ENCODE peak calls at places on chromosomes 13 and 19, in six cellular contexts. X, M, V, Z, K and B are unnamed samples.

GRCh38 chr13:67097856-67098255 is 132.3 kb downstream of the PCDH9 start:
- DNase-seq in K (no peak), Z (no peak), X (no peak), M (no peak), V (no peak), B (no peak)

GRCh38 chr13:76723551-76724232 is 162.5 kb downstream of the KCTD12 start:
- DNase-seq in M (no peak), X (peak; percentile 44), K (peak; percentile 7), Z (no peak), V (no peak), B (peak; percentile 62)

GRCh38 chr13:43132228-43132627 is 108.8 kb downstream of the DNAJC15 start:
- DNase-seq in V (peak; percentile 62), Z (no peak), M (no peak), X (no peak), K (no peak), B (peak; percentile 69)

GRCh38 chr19:33407140-33407551 is 33.6 kb downstream of the CEBPG start:
- DNase-seq in Z (no peak), K (no peak), V (no peak), X (no peak), M (no peak), B (no peak)

GRCh38 chr19:49362048-49362925 is at the start of gene TEAD2:
- DNase-seq in K (peak; percentile 34), V (no peak), M (no peak), X (no peak), Z (no peak), B (no peak)

GRCh38 chr13:74920361-74920760 is 561.6 kb downstream of the TBC1D4 start:
- DNase-seq in M (no peak), Z (no peak), K (no peak), X (no peak), V (no peak), B (no peak)

GRCh38 chr13:44703371-44703770 is 127.2 kb upstream of the TSC22D1 start:
- DNase-seq in V (no peak), K (no peak), M (no peak), X (no peak), Z (no peak), B (peak; percentile 49)

GRCh38 chr13:59425211-59425721 is 738.5 kb downstream of the DIAPH3 start:
- DNase-seq in V (peak; percentile 80), Z (no peak), M (no peak), K (no peak), X (peak; percentile 28), B (no peak)

GRCh38 chr13:109126973-109127615 is 497.7 kb downstream of the MYO16 start:
- DNase-seq in Z (no peak), V (no peak), M (no peak), X (no peak), K (peak; percentile 28), B (no peak)

GRCh38 chr13:59356607-59357006 is 807.1 kb downstream of the DIAPH3 start:
- DNase-seq in Z (no peak), X (no peak), V (peak; percentile 84), M (no peak), K (no peak), B (no peak)

GRCh38 chr13:95920485-95920884 is 132.7 kb downstream of the UGGT2 start:
- DNase-seq in X (no peak), V (no peak), K (no peak), Z (no peak), M (no peak), B (no peak)

GRCh38 chr13:37656247-37656940 is 57.8 kb upstream of the POSTN start:
- DNase-seq in Z (no peak), M (no peak), X (peak; percentile 84), K (no peak), V (no peak), B (peak; percentile 99)

GRCh38 chr13:110561335-110562033 is at the start of gene RAB20:
- DNase-seq in M (peak; percentile 24), Z (peak; percentile 75), X (peak; percentile 15), V (no peak), K (peak; percentile 73), B (peak; percentile 63)

GRCh38 chr19:45798995-45799517 is 6.4 kb upstream of the DMWD start:
- DNase-seq in K (peak; percentile 45), M (peak; percentile 40), Z (peak; percentile 65), V (peak; percentile 55), X (peak; percentile 71), B (no peak)

GRCh38 chr19:38020331-38020730 is 113.3 kb downstream of the SIPA1L3 start:
- DNase-seq in V (no peak), M (no peak), K (no peak), Z (no peak), X (no peak), B (no peak)

GRCh38 chr13:106143930-106144709 is 391.3 kb downstream of the EFNB2 start:
- DNase-seq in X (no peak), M (no peak), V (no peak), Z (no peak), K (no peak), B (peak; percentile 83)

GRCh38 chr19:44718441-44719261 is 19.7 kb downstream of the CEACAM16 start:
- DNase-seq in K (peak; percentile 31), V (peak; percentile 4), X (no peak), M (no peak), Z (no peak), B (no peak)

GRCh38 chr19:33300016-33300981 is 2.0 kb downstream of the CEBPA start:
- DNase-seq in Z (no peak), X (no peak), K (no peak), V (no peak), M (no peak), B (no peak)

GRCh38 chr13:36297600-36298338 is at the start of gene CCDC169:
- DNase-seq in V (no peak), Z (peak; percentile 29), X (no peak), K (peak; percentile 79), M (peak; percentile 23), B (no peak)

GRCh38 chr13:77583551-77583950 is 48.0 kb downstream of the SCEL start:
- DNase-seq in X (no peak), M (no peak), Z (no peak), K (no peak), V (no peak), B (no peak)

GRCh38 chr19:13042443-13043130 is 47.3 kb downstream of the NFIX start:
- DNase-seq in M (no peak), V (no peak), K (no peak), Z (no peak), X (no peak), B (no peak)

GRCh38 chr13:107457686-107458085 is 757.6 kb downstream of the LIG4 start:
- DNase-seq in X (no peak), Z (no peak), V (peak; percentile 91), K (no peak), M (no peak), B (no peak)